ENCODE peak calls at places on chromosomes 2 and 18, in ten cellular contexts. One of them, this sample, is unnamed. For H3K36me3, the result is how much of the 10 kb centered on the place peaks cover.

GRCh38 chr2:190535586-190535985 is 1.1 kb upstream of the NEMP2 start:
- DNase-seq in prostate gland: no peak
- DNase-seq in brain microvascular endothelial cell: no peak
- DNase-seq in suprapubic skin: no peak
- DNase-seq in pancreas: no peak
- DNase-seq in PC-9: no peak
- DNase-seq in DND-41: no peak
- DNase-seq in OCI-LY7: peak
- DNase-seq in HCT116: no peak
- DNase-seq in GM06990: no peak
- DNase-seq in this sample: no peak

GRCh38 chr2:120398961-120399888 is 53.3 kb downstream of the INHBB start:
- DNase-seq in HCT116: peak
- DNase-seq in suprapubic skin: peak
- DNase-seq in OCI-LY7: no peak
- DNase-seq in brain microvascular endothelial cell: no peak
- DNase-seq in PC-9: peak
- DNase-seq in DND-41: no peak
- DNase-seq in pancreas: no peak
- DNase-seq in prostate gland: no peak
- DNase-seq in GM06990: no peak
- DNase-seq in this sample: peak

GRCh38 chr2:68730828-68731227 is 3.8 kb upstream of the ARHGAP25 start:
- DNase-seq in PC-9: peak
- DNase-seq in suprapubic skin: no peak
- DNase-seq in brain microvascular endothelial cell: no peak
- DNase-seq in HCT116: no peak
- DNase-seq in prostate gland: no peak
- DNase-seq in pancreas: no peak
- DNase-seq in OCI-LY7: no peak
- DNase-seq in DND-41: no peak
- DNase-seq in GM06990: no peak
- DNase-seq in this sample: no peak

GRCh38 chr18:75074196-75075015 is 134.5 kb downstream of the PTGR3 start:
- DNase-seq in DND-41: no peak
- DNase-seq in suprapubic skin: no peak
- DNase-seq in pancreas: no peak
- DNase-seq in GM06990: no peak
- DNase-seq in prostate gland: no peak
- DNase-seq in PC-9: no peak
- DNase-seq in HCT116: no peak
- DNase-seq in brain microvascular endothelial cell: no peak
- DNase-seq in OCI-LY7: no peak
- DNase-seq in this sample: no peak

GRCh38 chr18:67715567-67715966 is 199.0 kb upstream of the DSEL start:
- DNase-seq in prostate gland: no peak
- DNase-seq in pancreas: no peak
- DNase-seq in GM06990: no peak
- DNase-seq in OCI-LY7: no peak
- DNase-seq in PC-9: no peak
- DNase-seq in suprapubic skin: no peak
- DNase-seq in HCT116: no peak
- DNase-seq in DND-41: no peak
- DNase-seq in brain microvascular endothelial cell: no peak
- DNase-seq in this sample: no peak

GRCh38 chr18:50649821-50650220 is 89.9 kb downstream of the MAPK4 start:
- DNase-seq in OCI-LY7: no peak
- DNase-seq in HCT116: no peak
- DNase-seq in PC-9: no peak
- DNase-seq in DND-41: no peak
- DNase-seq in brain microvascular endothelial cell: peak
- DNase-seq in pancreas: no peak
- DNase-seq in GM06990: no peak
- DNase-seq in prostate gland: peak
- DNase-seq in suprapubic skin: no peak
- DNase-seq in this sample: no peak

GRCh38 chr18:6956495-6956894 is 161.1 kb downstream of the LAMA1 start:
- DNase-seq in OCI-LY7: no peak
- DNase-seq in GM06990: no peak
- DNase-seq in pancreas: no peak
- DNase-seq in DND-41: no peak
- DNase-seq in prostate gland: no peak
- DNase-seq in PC-9: no peak
- DNase-seq in HCT116: no peak
- DNase-seq in brain microvascular endothelial cell: no peak
- DNase-seq in suprapubic skin: no peak
- DNase-seq in this sample: no peak

GRCh38 chr18:76458522-76459311 is 36.3 kb downstream of the ZNF516 start:
- DNase-seq in suprapubic skin: peak
- DNase-seq in GM06990: no peak
- DNase-seq in pancreas: peak
- DNase-seq in OCI-LY7: no peak
- DNase-seq in HCT116: no peak
- DNase-seq in DND-41: no peak
- DNase-seq in PC-9: no peak
- DNase-seq in brain microvascular endothelial cell: no peak
- DNase-seq in prostate gland: no peak
- DNase-seq in this sample: no peak

GRCh38 chr18:36531636-36532035 is 234.1 kb downstream of the FHOD3 start:
- DNase-seq in brain microvascular endothelial cell: no peak
- DNase-seq in HCT116: no peak
- DNase-seq in GM06990: no peak
- DNase-seq in OCI-LY7: no peak
- DNase-seq in suprapubic skin: no peak
- DNase-seq in DND-41: no peak
- DNase-seq in PC-9: no peak
- DNase-seq in prostate gland: no peak
- DNase-seq in pancreas: no peak
- DNase-seq in this sample: no peak

GRCh38 chr18:36530676-36531405 is 233.3 kb downstream of the FHOD3 start:
- DNase-seq in PC-9: no peak
- DNase-seq in prostate gland: no peak
- DNase-seq in DND-41: no peak
- DNase-seq in HCT116: no peak
- DNase-seq in OCI-LY7: no peak
- DNase-seq in suprapubic skin: no peak
- DNase-seq in pancreas: no peak
- DNase-seq in GM06990: no peak
- DNase-seq in brain microvascular endothelial cell: no peak
- DNase-seq in this sample: no peak

GRCh38 chr18:36532815-36533214 is 235.3 kb downstream of the FHOD3 start:
- DNase-seq in GM06990: no peak
- DNase-seq in OCI-LY7: no peak
- DNase-seq in brain microvascular endothelial cell: no peak
- DNase-seq in pancreas: no peak
- DNase-seq in DND-41: no peak
- DNase-seq in HCT116: no peak
- DNase-seq in PC-9: no peak
- DNase-seq in suprapubic skin: no peak
- DNase-seq in prostate gland: no peak
- DNase-seq in this sample: no peak

GRCh38 chr18:36533446-36534153 is 236.1 kb downstream of the FHOD3 start:
- DNase-seq in suprapubic skin: no peak
- DNase-seq in DND-41: no peak
- DNase-seq in pancreas: no peak
- DNase-seq in OCI-LY7: no peak
- DNase-seq in brain microvascular endothelial cell: no peak
- DNase-seq in PC-9: no peak
- DNase-seq in GM06990: no peak
- DNase-seq in HCT116: no peak
- DNase-seq in prostate gland: no peak
- DNase-seq in this sample: no peak

GRCh38 chr18:36532394-36532793 is 234.9 kb downstream of the FHOD3 start:
- DNase-seq in PC-9: peak
- DNase-seq in brain microvascular endothelial cell: no peak
- DNase-seq in prostate gland: no peak
- DNase-seq in GM06990: no peak
- DNase-seq in pancreas: no peak
- DNase-seq in HCT116: no peak
- DNase-seq in DND-41: no peak
- DNase-seq in OCI-LY7: no peak
- DNase-seq in suprapubic skin: no peak
- DNase-seq in this sample: no peak
- H3K4me3 ChIP-seq in PC-9: no peak
- H3K4me3 ChIP-seq in brain microvascular endothelial cell: no peak
- H3K4me3 ChIP-seq in prostate gland: no peak
- H3K4me3 ChIP-seq in GM06990: no peak
- H3K4me3 ChIP-seq in pancreas: no peak
- H3K4me3 ChIP-seq in HCT116: no peak
- H3K4me3 ChIP-seq in DND-41: no peak
- H3K4me3 ChIP-seq in OCI-LY7: no peak
- H3K4me3 ChIP-seq in suprapubic skin: no peak
- H3K4me3 ChIP-seq in this sample: no peak

GRCh38 chr2:37895135-37895534 is 30.0 kb upstream of the RMDN2 start:
- DNase-seq in GM06990: no peak
- DNase-seq in DND-41: no peak
- DNase-seq in brain microvascular endothelial cell: no peak
- DNase-seq in PC-9: no peak
- DNase-seq in OCI-LY7: no peak
- DNase-seq in pancreas: no peak
- DNase-seq in HCT116: no peak
- DNase-seq in prostate gland: no peak
- DNase-seq in suprapubic skin: no peak
- DNase-seq in this sample: no peak

GRCh38 chr2:37893327-37893726 is 31.8 kb upstream of the RMDN2 start:
- DNase-seq in suprapubic skin: no peak
- DNase-seq in OCI-LY7: no peak
- DNase-seq in prostate gland: no peak
- DNase-seq in DND-41: no peak
- DNase-seq in PC-9: no peak
- DNase-seq in GM06990: no peak
- DNase-seq in HCT116: no peak
- DNase-seq in pancreas: no peak
- DNase-seq in brain microvascular endothelial cell: no peak
- DNase-seq in this sample: no peak

GRCh38 chr2:37892436-37893114 is 32.5 kb upstream of the RMDN2 start:
- DNase-seq in brain microvascular endothelial cell: no peak
- DNase-seq in prostate gland: no peak
- DNase-seq in OCI-LY7: peak
- DNase-seq in PC-9: no peak
- DNase-seq in HCT116: no peak
- DNase-seq in pancreas: no peak
- DNase-seq in GM06990: peak
- DNase-seq in DND-41: no peak
- DNase-seq in suprapubic skin: no peak
- DNase-seq in this sample: no peak

GRCh38 chr2:37894601-37895000 is 30.5 kb upstream of the RMDN2 start:
- DNase-seq in HCT116: no peak
- DNase-seq in DND-41: no peak
- DNase-seq in OCI-LY7: no peak
- DNase-seq in prostate gland: no peak
- DNase-seq in pancreas: no peak
- DNase-seq in brain microvascular endothelial cell: no peak
- DNase-seq in GM06990: no peak
- DNase-seq in PC-9: no peak
- DNase-seq in suprapubic skin: no peak
- DNase-seq in this sample: no peak

DNA sequence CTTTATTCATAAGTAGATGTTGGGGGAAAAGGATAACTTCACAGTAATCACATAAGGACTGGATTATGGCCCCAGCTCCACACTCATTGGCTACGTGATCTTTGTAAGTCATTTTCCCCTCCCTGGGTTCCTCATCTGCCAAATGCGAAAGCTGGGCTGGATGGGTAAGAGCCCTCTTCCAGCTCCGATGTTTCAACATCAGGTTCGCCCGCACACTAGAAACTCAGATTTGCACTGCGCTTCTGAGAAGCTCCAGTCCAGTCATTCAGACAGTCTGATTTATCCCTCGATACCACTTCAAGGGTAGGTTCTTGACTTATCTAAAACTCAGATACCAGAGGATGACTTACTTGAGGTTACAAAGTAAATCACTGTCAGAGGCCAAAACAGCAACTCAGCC is 31.0 kb upstream of the RMDN2 start:
- DNase-seq in brain microvascular endothelial cell: no peak
- DNase-seq in prostate gland: no peak
- DNase-seq in pancreas: no peak
- DNase-seq in HCT116: no peak
- DNase-seq in GM06990: no peak
- DNase-seq in DND-41: no peak
- DNase-seq in suprapubic skin: no peak
- DNase-seq in OCI-LY7: no peak
- DNase-seq in PC-9: no peak
- DNase-seq in this sample: no peak
- TF ChIP-seq CTCF in brain microvascular endothelial cell: no peak
- TF ChIP-seq CTCF in prostate gland: no peak
- TF ChIP-seq CTCF in pancreas: no peak
- TF ChIP-seq CTCF in HCT116: no peak
- TF ChIP-seq CTCF in GM06990: no peak
- TF ChIP-seq CTCF in DND-41: no peak
- TF ChIP-seq CTCF in suprapubic skin: no peak
- TF ChIP-seq CTCF in OCI-LY7: no peak
- TF ChIP-seq CTCF in PC-9: no peak
- TF ChIP-seq CTCF in this sample: no peak

GRCh38 chr2:74364533-74365505 is 15.3 kb downstream of the DCTN1 start:
- DNase-seq in suprapubic skin: no peak
- DNase-seq in prostate gland: no peak
- DNase-seq in brain microvascular endothelial cell: no peak
- DNase-seq in DND-41: no peak
- DNase-seq in pancreas: no peak
- DNase-seq in HCT116: no peak
- DNase-seq in OCI-LY7: no peak
- DNase-seq in PC-9: no peak
- DNase-seq in GM06990: no peak
- DNase-seq in this sample: no peak

GRCh38 chr2:74368499-74368898 is 11.6 kb downstream of the DCTN1 start:
- DNase-seq in prostate gland: no peak
- DNase-seq in PC-9: no peak
- DNase-seq in DND-41: no peak
- DNase-seq in pancreas: no peak
- DNase-seq in suprapubic skin: no peak
- DNase-seq in OCI-LY7: no peak
- DNase-seq in GM06990: no peak
- DNase-seq in HCT116: no peak
- DNase-seq in brain microvascular endothelial cell: no peak
- DNase-seq in this sample: no peak

GRCh38 chr2:74369976-74370375 is 10.1 kb downstream of the DCTN1 start:
- DNase-seq in PC-9: no peak
- DNase-seq in GM06990: no peak
- DNase-seq in DND-41: no peak
- DNase-seq in pancreas: no peak
- DNase-seq in HCT116: no peak
- DNase-seq in OCI-LY7: no peak
- DNase-seq in suprapubic skin: no peak
- DNase-seq in brain microvascular endothelial cell: no peak
- DNase-seq in prostate gland: no peak
- DNase-seq in this sample: no peak

GRCh38 chr2:74366036-74366435 is 14.1 kb downstream of the DCTN1 start:
- DNase-seq in suprapubic skin: no peak
- DNase-seq in DND-41: no peak
- DNase-seq in prostate gland: no peak
- DNase-seq in pancreas: no peak
- DNase-seq in GM06990: no peak
- DNase-seq in PC-9: no peak
- DNase-seq in OCI-LY7: no peak
- DNase-seq in brain microvascular endothelial cell: no peak
- DNase-seq in HCT116: no peak
- DNase-seq in this sample: no peak

DNA sequence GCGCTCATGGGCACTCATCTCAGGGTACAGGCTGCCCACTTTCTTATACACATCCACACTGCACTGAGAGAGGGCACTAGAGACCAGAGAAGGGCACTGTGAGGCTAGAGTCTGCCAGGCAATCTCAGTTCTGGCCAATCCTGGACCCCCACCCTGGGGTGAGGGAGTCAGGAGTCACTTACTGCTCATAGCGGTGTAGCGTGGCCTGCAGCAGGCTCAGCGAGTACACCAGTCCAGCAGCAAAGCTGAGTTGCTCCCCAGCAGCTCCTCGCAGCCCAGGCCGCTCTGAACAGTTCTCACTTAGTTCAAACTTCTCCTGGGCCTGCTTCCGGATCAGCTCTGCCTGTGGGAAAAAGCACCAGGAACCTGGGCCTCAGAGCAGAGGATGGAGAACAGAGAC is 12.3 kb downstream of the DCTN1 start:
- DNase-seq in HCT116: no peak
- DNase-seq in pancreas: no peak
- DNase-seq in GM06990: no peak
- DNase-seq in OCI-LY7: no peak
- DNase-seq in suprapubic skin: no peak
- DNase-seq in PC-9: no peak
- DNase-seq in brain microvascular endothelial cell: no peak
- DNase-seq in DND-41: no peak
- DNase-seq in prostate gland: no peak
- DNase-seq in this sample: no peak
- H3K36me3 ChIP-seq in HCT116: under half
- H3K36me3 ChIP-seq in pancreas: half or more
- H3K36me3 ChIP-seq in GM06990: under half
- H3K36me3 ChIP-seq in OCI-LY7: half or more
- H3K36me3 ChIP-seq in suprapubic skin: half or more
- H3K36me3 ChIP-seq in PC-9: under half
- H3K36me3 ChIP-seq in brain microvascular endothelial cell: half or more
- H3K36me3 ChIP-seq in DND-41: half or more
- H3K36me3 ChIP-seq in prostate gland: under half
- H3K36me3 ChIP-seq in this sample: under half

GRCh38 chr2:174027956-174028355 is 62.8 kb upstream of the SP3 start:
- DNase-seq in GM06990: no peak
- DNase-seq in HCT116: no peak
- DNase-seq in OCI-LY7: no peak
- DNase-seq in prostate gland: no peak
- DNase-seq in suprapubic skin: no peak
- DNase-seq in DND-41: no peak
- DNase-seq in PC-9: no peak
- DNase-seq in brain microvascular endothelial cell: no peak
- DNase-seq in pancreas: no peak
- DNase-seq in this sample: no peak
- H3K4me3 ChIP-seq in GM06990: no peak
- H3K4me3 ChIP-seq in HCT116: no peak
- H3K4me3 ChIP-seq in OCI-LY7: no peak
- H3K4me3 ChIP-seq in prostate gland: no peak
- H3K4me3 ChIP-seq in suprapubic skin: no peak
- H3K4me3 ChIP-seq in DND-41: no peak
- H3K4me3 ChIP-seq in PC-9: no peak
- H3K4me3 ChIP-seq in brain microvascular endothelial cell: no peak
- H3K4me3 ChIP-seq in pancreas: no peak
- H3K4me3 ChIP-seq in this sample: no peak

This sample was measured in kidney epithelial cell.